ENCODE peak calls at places on chromosomes 2 and 18, in ten cellular contexts. X is fibroblast of pulmonary artery, M is astrocyte, F is kidney epithelial cell, L is mucosa of descending colon, W is AG04450, D is fibroblast of villous mesenchyme, V is dorsolateral prefrontal cortex, C is kidney, E is fibroblast of the aortic adventitia. Y is an unnamed sample.

GRCh38 chr2:59307196-59307595 is 1066.1 kb upstream of the FANCL start:
- DNase-seq in X (no peak), M (no peak), F (no peak), L (no peak), W (no peak), D (no peak), V (no peak), C (no peak), E (no peak), Y (no peak)

GRCh38 chr2:86336350-86337234 is 834 bp downstream of the REEP1 start:
- DNase-seq in X (no peak), M (no peak), F (no peak), L (no peak), W (no peak), D (no peak), V (peak; percentile 48), C (no peak), E (no peak), Y (no peak)

GRCh38 chr2:129698593-129698992 is 280.9 kb upstream of the RAB6C start:
- DNase-seq in X (no peak), M (no peak), F (no peak), L (no peak), W (no peak), D (no peak), V (no peak), C (no peak), E (no peak), Y (no peak)

GRCh38 chr18:68478246-68478645 is 236.7 kb downstream of the TMX3 start:
- DNase-seq in X (no peak), M (no peak), F (no peak), L (no peak), W (no peak), D (no peak), V (no peak), C (no peak), E (no peak), Y (no peak)

GRCh38 chr2:205177505-205177904 is 504.8 kb upstream of the NRP2 start:
- DNase-seq in X (peak; percentile 7), M (no peak), F (no peak), L (no peak), W (no peak), D (peak; percentile 57), V (no peak), C (no peak), E (no peak), Y (no peak)

GRCh38 chr2:178484245-178485041 is 4.2 kb downstream of the PLEKHA3 start:
- DNase-seq in X (peak; percentile 44), M (peak; percentile 39), F (no peak), L (peak; percentile 30), W (no peak), D (no peak), V (peak; percentile 30), C (no peak), E (peak; percentile 62), Y (peak; percentile 19)

GRCh38 chr2:237731663-237732062 is 66.9 kb upstream of the RBM44 start:
- DNase-seq in X (peak; percentile 52), M (peak; percentile 80), F (peak; percentile 67), L (no peak), W (no peak), D (peak; percentile 52), V (no peak), C (peak; percentile 80), E (peak; percentile 52), Y (peak; percentile 86)

GRCh38 chr2:223989860-223990237 is 32.6 kb downstream of the MRPL44 start:
- DNase-seq in X (no peak), M (no peak), F (no peak), L (no peak), W (no peak), D (no peak), V (no peak), C (no peak), E (no peak), Y (no peak)

GRCh38 chr2:241984658-241985057 is 115.1 kb downstream of the RTP5 start:
- DNase-seq in X (no peak), M (no peak), F (no peak), L (no peak), W (no peak), D (no peak), V (no peak), C (no peak), E (no peak), Y (no peak)

GRCh38 chr2:229714736-229715541 is 584 bp upstream of the DNER start:
- DNase-seq in X (peak; percentile 72), M (peak; percentile 57), F (peak; percentile 7), L (peak; percentile 39), W (no peak), D (peak; percentile 72), V (peak; percentile 51), C (peak; percentile 82), E (peak; percentile 53), Y (peak; percentile 61)

GRCh38 chr18:66792466-66792865 is 188.6 kb upstream of the CDH19 start:
- DNase-seq in X (peak; percentile 49), M (peak; percentile 73), F (peak; percentile 4), L (no peak), W (no peak), D (peak; percentile 0), V (no peak), C (no peak), E (no peak), Y (no peak)

GRCh38 chr2:121565389-121566250 is 34.9 kb downstream of the RNU4ATAC start:
- DNase-seq in X (no peak), M (no peak), F (no peak), L (no peak), W (no peak), D (no peak), V (no peak), C (no peak), E (no peak), Y (no peak)

GRCh38 chr2:236666646-236667204 is 97.1 kb downstream of the ACKR3 start:
- DNase-seq in X (no peak), M (no peak), F (no peak), L (no peak), W (no peak), D (no peak), V (no peak), C (peak; percentile 47), E (no peak), Y (no peak)

GRCh38 chr2:236668531-236668969 is 98.9 kb downstream of the ACKR3 start:
- DNase-seq in X (no peak), M (no peak), F (no peak), L (no peak), W (no peak), D (no peak), V (no peak), C (peak; percentile 61), E (no peak), Y (no peak)

GRCh38 chr2:236665572-236666118 is 96.0 kb downstream of the ACKR3 start:
- DNase-seq in X (no peak), M (peak; percentile 42), F (no peak), L (no peak), W (no peak), D (no peak), V (no peak), C (peak; percentile 21), E (no peak), Y (no peak)

GRCh38 chr2:236665130-236665529 is 95.5 kb downstream of the ACKR3 start:
- DNase-seq in X (no peak), M (no peak), F (no peak), L (no peak), W (no peak), D (no peak), V (no peak), C (peak; percentile 22), E (no peak), Y (no peak)

DNA sequence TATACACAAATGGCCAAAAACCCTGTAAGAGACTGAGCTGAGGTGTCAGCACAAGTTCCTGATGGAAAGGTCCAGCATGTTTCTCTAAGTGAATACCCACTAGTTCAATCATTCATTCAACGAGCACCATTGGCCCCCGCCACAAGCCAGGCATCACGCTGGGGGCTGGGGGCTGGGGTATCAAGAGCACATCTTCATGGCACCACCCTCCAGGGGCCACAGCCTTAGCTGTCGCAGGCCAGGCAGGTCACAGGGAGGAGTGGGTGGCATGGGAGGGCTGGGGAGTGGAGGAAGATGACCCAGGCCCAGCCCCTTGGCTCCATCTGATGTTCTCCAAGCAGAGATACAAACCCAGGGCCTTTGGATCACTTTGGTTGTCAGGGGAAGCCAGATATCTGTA is 97.9 kb downstream of the ACKR3 start:
- DNase-seq in X (no peak), M (no peak), F (no peak), L (no peak), W (no peak), D (no peak), V (no peak), C (peak; percentile 53), E (no peak), Y (no peak)
- TF ChIP-seq CTCF in X (no peak), M (no peak), F (no peak), L (no peak), W (no peak), D (no peak), V (no peak), C (no peak), E (no peak), Y (no peak)

DNA sequence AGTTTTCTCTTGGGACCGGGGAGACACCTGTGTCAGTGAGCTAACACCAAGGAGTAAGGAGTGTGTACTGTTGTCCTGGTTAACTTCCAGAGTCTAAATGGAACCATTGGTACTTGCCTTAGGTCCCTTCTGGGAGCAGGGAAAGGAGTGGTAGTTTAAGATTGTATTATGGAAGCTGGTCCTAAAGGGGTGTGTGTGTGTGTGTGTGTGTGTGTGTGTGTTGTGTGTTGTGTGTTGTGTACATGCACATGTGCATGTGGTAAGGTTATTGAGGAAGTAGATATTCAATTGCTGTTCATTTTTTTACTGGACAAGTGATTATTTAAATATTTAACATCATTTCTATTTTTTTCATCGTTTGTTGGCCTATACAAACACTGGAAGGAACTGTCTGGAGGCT is 1.4 kb downstream of the APLF start:
- DNase-seq in X (no peak), M (no peak), F (no peak), L (no peak), W (no peak), D (no peak), V (no peak), C (no peak), E (no peak), Y (no peak)
- H3K4me3 ChIP-seq in X (peak overlapping the region; percentile 95), M (no peak overlapping the region), F (no peak overlapping the region), L (no peak overlapping the region), W (no peak overlapping the region), D (no peak overlapping the region), V (no peak overlapping the region), C (no peak overlapping the region), E (no peak overlapping the region), Y (no peak overlapping the region)

DNA sequence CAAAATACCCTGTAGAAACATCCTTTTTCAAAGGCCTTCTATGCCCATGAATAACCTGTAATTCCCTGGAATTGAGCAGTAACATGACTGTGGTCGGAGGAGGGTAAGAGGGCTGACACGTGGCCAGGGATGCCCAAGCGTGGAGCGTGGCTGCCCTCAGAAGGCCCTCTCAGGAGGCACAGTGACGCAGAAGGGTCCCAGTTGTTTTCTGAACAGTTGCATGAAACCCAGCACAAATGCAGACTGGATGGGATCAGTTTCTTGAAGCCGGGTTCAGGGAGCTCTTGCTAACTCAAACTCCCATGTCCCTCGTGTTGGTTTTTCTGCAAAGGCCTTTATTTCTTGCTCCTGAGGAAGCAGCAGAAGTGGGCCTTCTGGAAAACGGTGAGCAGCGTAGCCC is 237.0 kb downstream of the ALPK2 start:
- DNase-seq in X (no peak), M (no peak), F (no peak), L (no peak), W (no peak), D (no peak), V (no peak), C (no peak), E (peak; percentile 8), Y (no peak)
- TF ChIP-seq CTCF in X (no peak), M (no peak), F (no peak), L (no peak), W (no peak), D (no peak), V (no peak), C (no peak), E (no peak), Y (no peak)

GRCh38 chr18:30376515-30376914 is 666.0 kb downstream of the DSC3 start:
- DNase-seq in X (no peak), M (no peak), F (no peak), L (peak; percentile 5), W (no peak), D (no peak), V (no peak), C (no peak), E (no peak), Y (no peak)
- H3K4me3 ChIP-seq in X (no peak overlapping the region), M (no peak overlapping the region), F (no peak overlapping the region), L (no peak overlapping the region), W (no peak overlapping the region), D (no peak overlapping the region), V (no peak overlapping the region), C (no peak overlapping the region), E (no peak overlapping the region), Y (no peak overlapping the region)